ENCODE peak calls at places on chromosomes 11 and 22, in seven cellular contexts. I is choroid plexus epithelial cell; K is lower lobe of right lung; E is CD4-positive, alpha-beta T cell; U is ovary; V is transverse colon; W is HFF-Myc. S is an unnamed sample.

GRCh38 chr11:73907191-73907590 is 30.4 kb downstream of the PAAF1 start:
- DNase-seq in V (no peak), E (no peak), W (peak; percentile 10), I (peak; percentile 54), K (peak; percentile 50), U (no peak), S (peak; percentile 61)

GRCh38 chr11:19922689-19923035 is 210.0 kb downstream of the NAV2 start:
- DNase-seq in V (no peak), K (no peak), E (no peak), W (no peak), I (no peak), U (no peak), S (no peak)

GRCh38 chr11:32312865-32313403 is 122.4 kb downstream of the WT1 start:
- DNase-seq in W (no peak), V (peak; percentile 7), I (peak; percentile 76), U (peak; percentile 39), K (no peak), E (no peak), S (peak; percentile 83)

GRCh38 chr11:130145328-130145812 is 14.2 kb upstream of the ST14 start:
- DNase-seq in E (no peak), W (no peak), V (peak; percentile 51), I (no peak), K (no peak), U (no peak), S (no peak)

GRCh38 chr22:49032821-49033220 is 794.9 kb downstream of the BRD1 start:
- DNase-seq in V (no peak), I (no peak), U (no peak), W (no peak), E (no peak), K (no peak), S (no peak)

GRCh38 chr11:12137005-12137690 is 26.8 kb downstream of the MICAL2 start:
- DNase-seq in K (peak; percentile 72), E (no peak), I (no peak), U (no peak), W (no peak), V (peak; percentile 83), S (no peak)

GRCh38 chr11:110159491-110159890 is 66.3 kb downstream of the ZC3H12C start:
- DNase-seq in K (no peak), U (no peak), E (no peak), V (no peak), W (no peak), I (no peak), S (no peak)

GRCh38 chr11:83073884-83074283 is 2.2 kb upstream of the RAB30 start:
- DNase-seq in U (no peak), W (no peak), E (no peak), I (no peak), V (no peak), K (no peak), S (no peak)

GRCh38 chr11:73729594-73730206 is 31.2 kb downstream of the RAB6A start:
- DNase-seq in K (no peak), W (no peak), V (no peak), E (no peak), I (no peak), U (no peak), S (peak; percentile 29)

GRCh38 chr22:48564995-48565394 is 1262.7 kb downstream of the BRD1 start:
- DNase-seq in U (no peak), I (no peak), K (peak; percentile 31), W (no peak), V (no peak), E (no peak), S (no peak)

GRCh38 chr22:46293591-46294260 is 2.9 kb upstream of the GTSE1 start:
- DNase-seq in U (no peak), E (no peak), W (peak; percentile 49), K (peak; percentile 55), I (peak; percentile 76), V (peak; percentile 45), S (no peak)

GRCh38 chr11:8656291-8656690 is 26.2 kb downstream of the TRIM66 start:
- DNase-seq in W (no peak), U (no peak), I (no peak), K (no peak), V (no peak), E (no peak), S (no peak)

GRCh38 chr22:31089101-31090100 is 8.3 kb downstream of the SMTN start:
- DNase-seq in K (no peak), U (peak; percentile 66), E (peak; percentile 19), V (peak; percentile 71), W (no peak), I (peak; percentile 61), S (peak; percentile 32)
- TF ChIP-seq CTCF in K (peak; percentile 77), U (peak; percentile 68), E (peak; percentile 68), V (peak; percentile 75), W (peak; percentile 83), I (peak; percentile 92), S (peak; percentile 78)

GRCh38 chr11:132286106-132286505 is 915.7 kb downstream of the NTM start:
- DNase-seq in V (no peak), E (no peak), K (no peak), W (no peak), I (no peak), U (no peak), S (no peak)
- TF ChIP-seq CTCF in V (no peak), E (no peak), K (no peak), W (no peak), I (no peak), U (no peak), S (no peak)

DNA sequence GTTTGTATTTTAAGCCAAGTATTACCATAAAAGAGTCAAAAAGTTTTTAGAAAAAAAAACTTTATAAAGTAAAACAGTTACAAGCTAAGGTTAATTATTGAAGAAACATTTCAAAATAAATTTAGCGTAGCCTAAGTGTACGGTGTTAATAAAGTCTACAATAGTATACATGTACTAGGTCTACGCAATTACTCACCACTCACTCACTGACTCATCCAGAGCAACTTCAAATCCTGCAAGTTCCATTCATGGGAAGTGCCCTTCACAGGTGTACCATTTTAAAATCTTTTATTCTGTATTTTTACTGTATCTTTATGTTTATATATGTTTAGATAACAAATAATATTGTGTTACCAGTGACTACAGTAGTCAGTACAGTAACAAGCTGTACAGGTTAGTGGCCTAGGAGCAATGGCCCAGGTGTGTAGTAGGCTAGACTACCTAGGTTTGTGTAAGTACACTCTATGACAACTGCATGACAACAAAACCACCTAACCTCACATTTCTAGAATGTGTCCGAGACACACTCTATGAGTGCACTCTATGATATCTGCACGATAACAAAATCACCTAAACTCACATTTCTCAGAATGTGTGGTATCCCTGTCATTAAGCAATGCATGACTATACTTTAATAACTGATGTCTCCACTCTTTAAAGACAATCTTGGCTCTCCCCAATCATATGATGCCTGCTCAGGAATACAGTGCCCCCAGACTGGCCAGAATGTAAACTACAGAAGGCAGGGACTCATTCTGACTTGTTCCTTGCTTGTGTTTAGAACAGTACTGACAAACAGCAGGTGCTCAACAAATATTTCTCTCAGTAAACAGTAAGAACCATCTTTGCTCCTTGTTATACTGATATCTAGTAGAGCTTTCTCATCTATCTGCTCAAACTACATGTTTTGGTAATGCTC is 21.2 kb downstream of the KMT5B start:
- DNase-seq in U (no peak), W (no peak), K (no peak), V (no peak), I (no peak), E (no peak), S (peak; percentile 51)
- TF ChIP-seq CTCF in U (no peak), W (no peak), K (no peak), V (no peak), I (no peak), E (no peak), S (no peak)

GRCh38 chr22:45039206-45039605 is 29.4 kb upstream of the PHF21B start:
- DNase-seq in U (no peak), V (no peak), K (peak; percentile 22), W (no peak), E (no peak), I (no peak), S (no peak)

GRCh38 chr22:45045219-45045618 is 35.4 kb upstream of the PHF21B start:
- DNase-seq in V (no peak), K (no peak), I (no peak), E (no peak), W (no peak), U (no peak), S (no peak)

GRCh38 chr22:45042263-45042662 is 32.5 kb upstream of the PHF21B start:
- DNase-seq in U (no peak), K (no peak), V (no peak), I (no peak), E (no peak), W (no peak), S (no peak)
- TF ChIP-seq CTCF in U (no peak), K (no peak), V (no peak), I (no peak), E (no peak), W (no peak), S (no peak)

DNA sequence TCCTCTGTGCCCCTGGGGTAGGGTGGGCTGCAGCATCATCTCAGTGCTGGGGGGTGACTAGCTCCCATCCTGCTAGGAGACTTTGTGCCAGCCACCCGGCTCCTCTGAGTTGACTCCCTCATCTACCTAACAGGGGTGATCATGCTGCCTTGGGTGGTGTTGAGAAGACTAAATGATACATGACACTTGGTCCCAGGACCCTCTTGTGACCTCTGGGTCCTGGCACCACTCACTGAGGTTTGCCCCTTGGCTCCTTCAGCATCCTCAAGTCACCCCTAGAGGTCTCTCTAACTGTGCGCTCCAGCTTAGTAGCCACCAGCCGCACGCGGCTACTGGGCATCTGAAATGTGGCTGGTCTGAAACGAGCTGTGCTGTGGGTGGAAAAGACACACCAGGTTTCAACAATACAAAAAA is 72.1 kb downstream of the LRRC32 start:
- DNase-seq in K (no peak), I (peak; percentile 65), E (no peak), V (no peak), W (no peak), U (no peak), S (peak; percentile 35)
- TF ChIP-seq CTCF in K (peak; percentile 33), I (peak; percentile 69), E (no peak), V (peak; percentile 14), W (peak; percentile 49), U (no peak), S (no peak)

GRCh38 chr11:112004389-112004788 is 20.8 kb upstream of the DLAT start:
- DNase-seq in I (no peak), U (no peak), E (no peak), W (no peak), K (no peak), V (no peak), S (no peak)
- TF ChIP-seq CTCF in I (peak; percentile 57), U (no peak), E (no peak), W (peak; percentile 52), K (peak; percentile 11), V (peak; percentile 17), S (no peak)

GRCh38 chr11:75574698-75575265 is 12.7 kb downstream of the SERPINH1 start:
- DNase-seq in K (no peak), V (no peak), U (no peak), E (no peak), I (no peak), W (no peak), S (no peak)
- TF ChIP-seq CTCF in K (peak; percentile 16), V (no peak), U (peak; percentile 14), E (no peak), I (peak; percentile 55), W (peak; percentile 28), S (no peak)

S was measured in MCF 10A.